ENCODE peak calls at places on chromosomes 3 and 15, in six cellular contexts. U, A, F, T, D and J are unnamed samples.

GRCh38 chr3:178083906-178084823 is 452.1 kb upstream of the KCNMB2 start:
- DNase-seq in F (no peak), A (no peak), D (no peak), U (no peak), T (no peak), J (no peak)

GRCh38 chr15:77027111-77027696 is 32.3 kb downstream of the PSTPIP1 start:
- DNase-seq in U (no peak), T (no peak), A (peak; percentile 26), F (peak; percentile 8), D (no peak), J (no peak)

GRCh38 chr15:25739687-25740121 is 123.4 kb downstream of the ATP10A start:
- DNase-seq in A (no peak), F (peak; percentile 36), T (no peak), D (no peak), U (peak; percentile 64), J (peak; percentile 37)

GRCh38 chr15:35309886-35310285 is 224.8 kb upstream of the NANOGP8 start:
- DNase-seq in U (peak; percentile 44), A (no peak), F (no peak), T (no peak), D (no peak), J (peak; percentile 30)

GRCh38 chr3:49937081-49937480 is 2.9 kb upstream of the RBM6 start:
- DNase-seq in A (no peak), U (no peak), T (no peak), D (no peak), F (no peak), J (no peak)

GRCh38 chr3:190097617-190098016 is 23.1 kb downstream of the P3H2 start:
- DNase-seq in F (peak; percentile 44), U (no peak), T (no peak), A (no peak), D (no peak), J (no peak)

GRCh38 chr15:81327526-81327925 is 3.6 kb upstream of the STARD5 start:
- DNase-seq in U (peak; percentile 91), A (no peak), T (no peak), F (no peak), D (no peak), J (peak; percentile 83)

GRCh38 chr3:160564949-160565441 is 376 bp downstream of the KPNA4 start:
- DNase-seq in F (peak; percentile 66), T (peak; percentile 74), A (no peak), U (peak; percentile 51), D (peak; percentile 72), J (peak; percentile 22)

GRCh38 chr15:70406624-70407390 is 309.1 kb upstream of the TLE3 start:
- DNase-seq in D (no peak), T (no peak), F (peak; percentile 26), U (no peak), A (no peak), J (no peak)

GRCh38 chr3:124837730-124838186 is 49.4 kb downstream of the ITGB5 start:
- DNase-seq in F (no peak), T (peak; percentile 67), A (peak; percentile 80), U (peak; percentile 87), D (peak; percentile 71), J (peak; percentile 24)

GRCh38 chr3:108320746-108321350 is 24.5 kb downstream of the HHLA2 start:
- DNase-seq in F (no peak), D (no peak), T (no peak), A (no peak), U (no peak), J (no peak)

GRCh38 chr3:40768536-40768935 is 243.8 kb downstream of the ZNF621 start:
- DNase-seq in T (no peak), D (no peak), U (no peak), A (no peak), F (no peak), J (no peak)

GRCh38 chr3:46584598-46585467 is 18.7 kb upstream of the LRRC2 start:
- DNase-seq in U (no peak), F (no peak), D (no peak), T (no peak), A (no peak), J (no peak)

GRCh38 chr3:157238527-157238926 is 78.6 kb upstream of the CCNL1 start:
- DNase-seq in A (no peak), T (no peak), U (peak; percentile 34), D (no peak), F (no peak), J (no peak)

GRCh38 chr3:58874248-58874741 is 175.5 kb downstream of the CFAP20DC start:
- DNase-seq in A (no peak), U (peak; percentile 28), T (no peak), F (no peak), D (no peak), J (peak; percentile 41)

GRCh38 chr3:9749333-9749662 is 454 bp upstream of the OGG1 start:
- DNase-seq in F (no peak), T (no peak), A (no peak), D (no peak), U (no peak), J (no peak)

GRCh38 chr15:91922701-91923279 is 69.3 kb downstream of the SLCO3A1 start:
- DNase-seq in U (no peak), F (no peak), D (no peak), T (no peak), A (no peak), J (no peak)

GRCh38 chr3:43647331-43648166 is 25.7 kb upstream of the ANO10 start:
- DNase-seq in D (no peak), A (no peak), F (no peak), U (no peak), T (no peak), J (no peak)

GRCh38 chr3:31802981-31803380 is 178.1 kb downstream of the OSBPL10 start:
- DNase-seq in U (no peak), F (no peak), T (no peak), A (no peak), D (no peak), J (no peak)

GRCh38 chr3:186049001-186049400 is 59.9 kb downstream of the ETV5 start:
- DNase-seq in T (no peak), D (no peak), F (no peak), A (no peak), U (no peak), J (no peak)

GRCh38 chr3:147336543-147337278 is 69.6 kb downstream of the ZIC4 start:
- DNase-seq in A (no peak), D (no peak), T (no peak), U (no peak), F (no peak), J (no peak)

DNA sequence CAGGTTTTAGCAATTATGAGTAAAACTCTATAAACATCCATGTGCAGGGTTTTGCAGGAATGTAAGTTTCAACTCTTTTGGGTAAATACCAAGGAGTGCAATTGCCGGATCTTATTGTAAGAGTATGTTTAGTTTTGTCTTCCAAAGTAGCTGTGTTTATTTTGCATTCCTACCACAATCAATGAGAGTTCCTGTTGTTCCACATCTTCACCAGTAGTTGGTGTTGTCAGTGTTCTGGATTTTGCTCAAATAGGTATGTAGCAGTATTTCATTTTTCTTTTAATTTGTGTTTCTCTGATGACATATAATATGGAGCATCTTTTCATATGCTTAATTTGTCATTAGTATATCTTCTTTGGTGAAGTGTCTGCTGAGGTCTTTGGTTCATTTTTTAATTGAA is 185.1 kb upstream of the GALNT15 start:
- DNase-seq in D (no peak), F (no peak), A (no peak), U (peak; percentile 64), T (no peak), J (peak; percentile 24)
- TF ChIP-seq CTCF in D (peak; percentile 20), F (no peak), A (no peak), U (peak; percentile 41), T (no peak), J (peak; percentile 68)

GRCh38 chr3:52817860-52818259 is 12.6 kb downstream of the ITIH4 start:
- DNase-seq in U (no peak), A (no peak), D (no peak), T (no peak), F (no peak), J (no peak)

GRCh38 chr3:52819936-52820335 is 10.5 kb downstream of the ITIH4 start:
- DNase-seq in F (no peak), D (no peak), A (no peak), U (no peak), T (no peak), J (no peak)

GRCh38 chr3:52824037-52824436 is 6.4 kb downstream of the ITIH4 start:
- DNase-seq in T (no peak), F (no peak), A (no peak), D (no peak), U (no peak), J (no peak)

GRCh38 chr3:52820741-52821140 is 9.7 kb downstream of the ITIH4 start:
- DNase-seq in F (peak; percentile 76), D (no peak), A (no peak), T (no peak), U (peak; percentile 6), J (no peak)

GRCh38 chr3:52822363-52822762 is 8.1 kb downstream of the ITIH4 start:
- DNase-seq in U (no peak), D (no peak), T (no peak), F (no peak), A (no peak), J (no peak)
- TF ChIP-seq CTCF in U (no peak), D (no peak), T (no peak), F (no peak), A (no peak), J (no peak)

GRCh38 chr3:12758025-12758830 is 831 bp downstream of the TMEM40 start:
- DNase-seq in T (peak; percentile 59), U (peak; percentile 67), F (no peak), A (peak; percentile 74), D (peak; percentile 34), J (peak; percentile 55)
- TF ChIP-seq CTCF in T (no peak), U (no peak), F (no peak), A (no peak), D (no peak), J (peak; percentile 16)

DNA sequence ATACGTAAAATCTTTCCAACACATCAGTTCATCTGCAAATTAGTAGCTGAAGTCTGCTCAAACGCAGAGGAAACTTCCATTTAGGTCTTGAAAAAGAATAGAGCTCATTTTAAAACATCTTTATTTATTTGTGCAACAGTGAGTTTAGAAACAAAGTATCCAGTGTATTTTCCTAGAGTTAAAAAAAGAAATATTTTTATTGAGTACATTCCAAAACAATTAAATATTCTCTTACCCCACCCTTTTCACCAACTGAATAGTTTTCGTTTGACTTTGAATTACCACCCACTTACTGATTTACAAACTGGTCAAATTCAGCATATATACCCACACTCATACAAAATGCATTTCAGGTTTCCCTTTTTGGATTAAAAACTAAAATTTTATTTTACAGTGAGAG is 104.7 kb downstream of the ZBTB20 start:
- DNase-seq in F (no peak), T (no peak), A (no peak), D (no peak), U (peak; percentile 4), J (no peak)
- TF ChIP-seq CTCF in F (no peak), T (no peak), A (no peak), D (no peak), U (no peak), J (no peak)